ENCODE peak calls at places on chromosomes 11 and 22, in eight cellular contexts. One of them, this sample, is unnamed. For H3K9me3, the result is how much of the 10 kb centered on the place peaks cover.

GRCh38 chr11:72293391-72293790 is 49.4 kb upstream of the PHOX2A start:
- DNase-seq in HCT116: no peak
- DNase-seq in IMR-90: no peak
- DNase-seq in heart left ventricle: no peak
- DNase-seq in cardiac muscle cell: no peak
- DNase-seq in CD8-positive, alpha-beta T cell: no peak
- DNase-seq in right lobe of liver: no peak
- DNase-seq in upper lobe of right lung: no peak
- DNase-seq in this sample: no peak

GRCh38 chr11:130636672-130637463 is 188.4 kb downstream of the ADAMTS15 start:
- DNase-seq in heart left ventricle: no peak
- DNase-seq in cardiac muscle cell: no peak
- DNase-seq in HCT116: peak
- DNase-seq in right lobe of liver: no peak
- DNase-seq in CD8-positive, alpha-beta T cell: no peak
- DNase-seq in upper lobe of right lung: no peak
- DNase-seq in IMR-90: peak
- DNase-seq in this sample: no peak

GRCh38 chr11:113876074-113876797 is 864 bp upstream of the USP28 start:
- DNase-seq in upper lobe of right lung: no peak
- DNase-seq in HCT116: no peak
- DNase-seq in IMR-90: no peak
- DNase-seq in heart left ventricle: no peak
- DNase-seq in CD8-positive, alpha-beta T cell: no peak
- DNase-seq in right lobe of liver: no peak
- DNase-seq in cardiac muscle cell: no peak
- DNase-seq in this sample: no peak

GRCh38 chr11:128472128-128473110 is 114.9 kb downstream of the ETS1 start:
- DNase-seq in HCT116: no peak
- DNase-seq in heart left ventricle: no peak
- DNase-seq in upper lobe of right lung: no peak
- DNase-seq in right lobe of liver: no peak
- DNase-seq in cardiac muscle cell: no peak
- DNase-seq in CD8-positive, alpha-beta T cell: peak
- DNase-seq in IMR-90: peak
- DNase-seq in this sample: no peak

GRCh38 chr11:83554896-83555295 is 268.7 kb upstream of the CCDC90B start:
- DNase-seq in upper lobe of right lung: no peak
- DNase-seq in heart left ventricle: no peak
- DNase-seq in CD8-positive, alpha-beta T cell: no peak
- DNase-seq in right lobe of liver: no peak
- DNase-seq in HCT116: no peak
- DNase-seq in IMR-90: no peak
- DNase-seq in cardiac muscle cell: no peak
- DNase-seq in this sample: no peak

GRCh38 chr11:87173185-87174039 is 135.7 kb downstream of the TMEM135 start:
- DNase-seq in cardiac muscle cell: no peak
- DNase-seq in upper lobe of right lung: no peak
- DNase-seq in CD8-positive, alpha-beta T cell: no peak
- DNase-seq in IMR-90: peak
- DNase-seq in heart left ventricle: no peak
- DNase-seq in HCT116: peak
- DNase-seq in right lobe of liver: no peak
- DNase-seq in this sample: peak

GRCh38 chr22:36430863-36431262 is 43.1 kb upstream of the MYH9 start:
- DNase-seq in CD8-positive, alpha-beta T cell: no peak
- DNase-seq in HCT116: no peak
- DNase-seq in IMR-90: peak
- DNase-seq in upper lobe of right lung: no peak
- DNase-seq in cardiac muscle cell: no peak
- DNase-seq in right lobe of liver: no peak
- DNase-seq in heart left ventricle: no peak
- DNase-seq in this sample: no peak

GRCh38 chr22:35938226-35938625 is 90.4 kb downstream of the RBFOX2 start:
- DNase-seq in CD8-positive, alpha-beta T cell: no peak
- DNase-seq in IMR-90: no peak
- DNase-seq in right lobe of liver: no peak
- DNase-seq in HCT116: no peak
- DNase-seq in heart left ventricle: no peak
- DNase-seq in upper lobe of right lung: no peak
- DNase-seq in cardiac muscle cell: no peak
- DNase-seq in this sample: no peak

GRCh38 chr11:1352696-1353382 is 36.9 kb upstream of the BRSK2 start:
- DNase-seq in CD8-positive, alpha-beta T cell: no peak
- DNase-seq in IMR-90: no peak
- DNase-seq in heart left ventricle: no peak
- DNase-seq in HCT116: peak
- DNase-seq in right lobe of liver: no peak
- DNase-seq in upper lobe of right lung: peak
- DNase-seq in cardiac muscle cell: no peak
- DNase-seq in this sample: no peak

GRCh38 chr11:2751523-2752203 is 51.9 kb upstream of the KCNQ1OT1 start:
- DNase-seq in heart left ventricle: peak
- DNase-seq in HCT116: no peak
- DNase-seq in cardiac muscle cell: no peak
- DNase-seq in right lobe of liver: peak
- DNase-seq in CD8-positive, alpha-beta T cell: no peak
- DNase-seq in upper lobe of right lung: peak
- DNase-seq in IMR-90: no peak
- DNase-seq in this sample: no peak

GRCh38 chr11:45089251-45089650 is 57.2 kb upstream of the PRDM11 start:
- DNase-seq in upper lobe of right lung: no peak
- DNase-seq in CD8-positive, alpha-beta T cell: no peak
- DNase-seq in HCT116: no peak
- DNase-seq in right lobe of liver: peak
- DNase-seq in cardiac muscle cell: no peak
- DNase-seq in IMR-90: peak
- DNase-seq in heart left ventricle: peak
- DNase-seq in this sample: peak

GRCh38 chr11:19632435-19632834 is 80.2 kb upstream of the NAV2 start:
- DNase-seq in CD8-positive, alpha-beta T cell: no peak
- DNase-seq in cardiac muscle cell: no peak
- DNase-seq in IMR-90: peak
- DNase-seq in heart left ventricle: no peak
- DNase-seq in upper lobe of right lung: no peak
- DNase-seq in HCT116: no peak
- DNase-seq in right lobe of liver: no peak
- DNase-seq in this sample: no peak

GRCh38 chr22:24431309-24432034 is 4.1 kb downstream of the ADORA2A start:
- DNase-seq in heart left ventricle: no peak
- DNase-seq in HCT116: no peak
- DNase-seq in upper lobe of right lung: peak
- DNase-seq in IMR-90: no peak
- DNase-seq in cardiac muscle cell: no peak
- DNase-seq in right lobe of liver: peak
- DNase-seq in CD8-positive, alpha-beta T cell: no peak
- DNase-seq in this sample: no peak

GRCh38 chr22:24429411-24430365 is 2.3 kb downstream of the ADORA2A start:
- DNase-seq in CD8-positive, alpha-beta T cell: peak
- DNase-seq in upper lobe of right lung: peak
- DNase-seq in IMR-90: peak
- DNase-seq in HCT116: no peak
- DNase-seq in heart left ventricle: peak
- DNase-seq in cardiac muscle cell: no peak
- DNase-seq in right lobe of liver: peak
- DNase-seq in this sample: no peak

GRCh38 chr22:24432059-24432853 is 4.9 kb downstream of the ADORA2A start:
- DNase-seq in HCT116: no peak
- DNase-seq in right lobe of liver: peak
- DNase-seq in IMR-90: peak
- DNase-seq in cardiac muscle cell: peak
- DNase-seq in upper lobe of right lung: peak
- DNase-seq in CD8-positive, alpha-beta T cell: peak
- DNase-seq in heart left ventricle: peak
- DNase-seq in this sample: no peak

GRCh38 chr22:24428751-24429410 is 1.5 kb downstream of the ADORA2A start:
- DNase-seq in upper lobe of right lung: no peak
- DNase-seq in cardiac muscle cell: no peak
- DNase-seq in right lobe of liver: peak
- DNase-seq in HCT116: no peak
- DNase-seq in CD8-positive, alpha-beta T cell: no peak
- DNase-seq in heart left ventricle: peak
- DNase-seq in IMR-90: no peak
- DNase-seq in this sample: no peak

DNA sequence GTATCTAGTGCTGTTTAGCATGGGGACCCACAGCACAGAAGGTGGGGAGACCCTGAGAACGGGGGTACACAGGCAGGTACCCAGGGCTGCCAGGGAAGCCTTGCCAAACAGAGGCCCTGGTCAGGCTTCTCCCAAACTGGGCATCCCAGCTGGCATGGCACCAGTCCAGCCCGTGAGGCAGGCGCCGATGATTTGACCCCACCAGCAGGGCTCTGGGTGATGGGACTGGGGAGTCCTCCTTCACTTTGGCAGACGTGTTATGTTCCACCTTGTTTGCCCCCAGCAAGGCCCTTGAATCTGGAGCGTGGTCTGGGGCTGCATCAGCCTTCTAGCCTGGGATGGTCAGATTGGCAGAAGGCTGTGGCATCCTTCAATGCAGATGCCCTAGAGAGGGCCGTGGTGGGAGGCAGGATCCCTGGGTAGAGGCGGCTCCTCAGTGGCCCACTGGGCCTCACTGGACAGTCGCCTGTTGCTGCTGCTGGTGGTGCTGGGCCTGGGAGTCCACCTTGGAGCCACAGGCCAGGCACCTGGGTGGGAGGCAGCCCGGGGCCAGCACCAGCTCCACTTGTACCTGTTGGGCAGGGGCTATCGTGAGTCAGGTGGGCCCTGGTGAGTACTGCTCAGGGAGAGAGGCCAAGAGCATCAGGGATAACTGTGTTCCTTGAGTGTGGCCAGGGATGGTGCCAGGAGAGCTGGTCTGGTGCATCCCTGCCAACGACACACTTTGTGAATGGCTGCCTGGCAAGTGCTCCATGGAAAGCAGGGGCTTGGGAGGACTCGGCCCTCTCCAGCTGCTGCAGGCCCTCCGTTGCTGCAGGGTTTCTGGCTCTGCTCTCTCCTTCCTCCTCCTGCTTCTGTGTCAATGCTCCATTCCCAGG is 3.3 kb downstream of the ADORA2A start:
- DNase-seq in HCT116: no peak
- DNase-seq in right lobe of liver: peak
- DNase-seq in IMR-90: no peak
- DNase-seq in cardiac muscle cell: no peak
- DNase-seq in heart left ventricle: peak
- DNase-seq in CD8-positive, alpha-beta T cell: no peak
- DNase-seq in upper lobe of right lung: peak
- DNase-seq in this sample: no peak
- TF ChIP-seq CTCF in HCT116: no peak
- TF ChIP-seq CTCF in right lobe of liver: no peak
- TF ChIP-seq CTCF in IMR-90: no peak
- TF ChIP-seq CTCF in cardiac muscle cell: no peak
- TF ChIP-seq CTCF in heart left ventricle: no peak
- TF ChIP-seq CTCF in CD8-positive, alpha-beta T cell: no peak
- TF ChIP-seq CTCF in upper lobe of right lung: no peak
- TF ChIP-seq CTCF in this sample: no peak

GRCh38 chr11:43072096-43072495 is 239.7 kb upstream of the API5 start:
- DNase-seq in IMR-90: no peak
- DNase-seq in HCT116: no peak
- DNase-seq in CD8-positive, alpha-beta T cell: no peak
- DNase-seq in cardiac muscle cell: no peak
- DNase-seq in upper lobe of right lung: no peak
- DNase-seq in right lobe of liver: no peak
- DNase-seq in heart left ventricle: no peak
- DNase-seq in this sample: no peak
- H3K9me3 ChIP-seq in IMR-90: under half
- H3K9me3 ChIP-seq in HCT116: under half
- H3K9me3 ChIP-seq in CD8-positive, alpha-beta T cell: under half
- H3K9me3 ChIP-seq in cardiac muscle cell: under half
- H3K9me3 ChIP-seq in upper lobe of right lung: under half
- H3K9me3 ChIP-seq in right lobe of liver: under half
- H3K9me3 ChIP-seq in heart left ventricle: under half
- H3K9me3 ChIP-seq in this sample: under half

DNA sequence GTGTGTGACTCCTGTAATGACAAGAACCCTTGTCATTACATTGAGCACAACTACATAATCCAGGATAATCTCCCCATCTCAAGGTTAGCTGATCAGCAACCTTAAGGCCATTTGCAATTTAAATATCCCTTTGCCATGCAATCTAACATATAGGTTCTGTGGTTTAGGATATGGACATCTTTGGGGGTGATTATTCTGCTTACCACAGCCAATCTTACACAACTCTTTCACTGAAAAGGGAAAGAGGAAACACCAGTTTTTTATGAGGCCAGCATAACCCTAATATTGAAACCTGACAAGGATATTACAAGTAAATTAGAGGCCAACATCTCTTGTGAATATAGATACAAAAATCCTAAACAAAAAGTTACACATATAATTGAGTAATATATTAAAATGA is 78.5 kb downstream of the CYP2R1 start:
- DNase-seq in CD8-positive, alpha-beta T cell: no peak
- DNase-seq in right lobe of liver: no peak
- DNase-seq in heart left ventricle: no peak
- DNase-seq in upper lobe of right lung: no peak
- DNase-seq in IMR-90: no peak
- DNase-seq in cardiac muscle cell: no peak
- DNase-seq in HCT116: no peak
- DNase-seq in this sample: no peak
- H3K27ac ChIP-seq in CD8-positive, alpha-beta T cell: no peak
- H3K27ac ChIP-seq in right lobe of liver: no peak
- H3K27ac ChIP-seq in heart left ventricle: no peak
- H3K27ac ChIP-seq in upper lobe of right lung: no peak
- H3K27ac ChIP-seq in IMR-90: no peak
- H3K27ac ChIP-seq in cardiac muscle cell: no peak
- H3K27ac ChIP-seq in HCT116: no peak
- H3K27ac ChIP-seq in this sample: no peak

DNA sequence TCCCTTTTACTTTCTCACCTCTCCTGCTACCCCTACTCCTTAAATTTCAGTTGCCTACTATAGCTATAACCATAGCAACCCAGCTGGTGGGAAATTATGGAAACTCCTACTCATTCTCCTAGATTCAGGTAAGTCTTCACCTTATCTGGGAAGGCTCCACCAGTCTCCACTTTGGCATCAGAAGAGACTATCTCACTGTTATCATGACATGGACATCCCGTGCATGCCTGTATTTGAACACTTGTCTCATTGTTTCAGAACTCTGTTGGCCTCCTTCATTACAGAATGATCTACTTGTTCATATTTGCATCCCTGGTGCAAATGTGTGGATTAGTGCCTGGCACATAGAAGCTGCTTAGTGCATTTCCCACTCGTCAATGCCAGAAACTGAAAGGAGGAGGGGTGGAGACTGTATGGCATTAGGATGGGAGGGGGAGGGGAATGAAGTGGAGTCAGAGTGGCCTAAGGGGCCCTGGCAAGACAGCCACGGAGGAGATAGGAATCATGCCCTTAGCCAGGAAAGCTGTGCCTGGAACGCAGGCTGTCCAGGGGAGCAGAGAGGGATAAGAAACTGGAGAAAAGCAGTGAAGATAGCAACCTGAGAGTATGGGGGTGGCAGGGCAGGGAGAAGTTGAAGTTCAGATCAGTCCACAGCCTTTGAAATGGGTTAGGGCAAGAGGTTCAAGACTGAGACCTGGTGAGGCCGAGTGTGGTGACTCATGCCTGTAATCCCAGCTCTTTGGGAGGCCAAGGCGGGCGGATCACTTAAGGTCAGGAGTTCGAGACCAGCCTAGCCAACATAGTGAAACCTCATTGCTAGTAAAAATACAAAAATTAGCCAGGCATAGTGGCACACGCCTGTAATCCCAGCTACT is 53.8 kb upstream of the CAPRIN1 start:
- DNase-seq in IMR-90: no peak
- DNase-seq in right lobe of liver: no peak
- DNase-seq in cardiac muscle cell: peak
- DNase-seq in heart left ventricle: no peak
- DNase-seq in CD8-positive, alpha-beta T cell: no peak
- DNase-seq in upper lobe of right lung: no peak
- DNase-seq in HCT116: no peak
- DNase-seq in this sample: no peak
- TF ChIP-seq CTCF in IMR-90: no peak
- TF ChIP-seq CTCF in right lobe of liver: no peak
- TF ChIP-seq CTCF in cardiac muscle cell: no peak
- TF ChIP-seq CTCF in heart left ventricle: no peak
- TF ChIP-seq CTCF in CD8-positive, alpha-beta T cell: no peak
- TF ChIP-seq CTCF in upper lobe of right lung: no peak
- TF ChIP-seq CTCF in HCT116: no peak
- TF ChIP-seq CTCF in this sample: no peak

This sample was measured in AG04450.